ENCODE peak calls at places on chromosomes 4 and X, in six cellular contexts. T is fibroblast of villous mesenchyme, H is A549, N is pancreas, C is MCF 10A, Q is heart right ventricle. J is an unnamed sample.

GRCh38 chr4:90798948-90799347 is 671.8 kb downstream of the CCSER1 start:
- DNase-seq in N (no peak), T (no peak), Q (no peak), H (no peak), C (no peak), J (no peak)

GRCh38 chr4:80058740-80059139 is 14.3 kb downstream of the ANTXR2 start:
- DNase-seq in N (no peak), T (no peak), C (no peak), Q (no peak), H (no peak), J (peak)

GRCh38 chr4:8050555-8051206 is 107.9 kb downstream of the ABLIM2 start:
- DNase-seq in H (no peak), Q (peak), T (peak), N (peak), C (peak), J (no peak)

GRCh38 chr4:54099959-54100606 is at the start of gene GSX2:
- DNase-seq in N (no peak), C (no peak), H (no peak), Q (peak), T (no peak), J (no peak)

GRCh38 chr4:158840131-158840530 is 71.3 kb downstream of the FNIP2 start:
- DNase-seq in C (no peak), T (no peak), H (no peak), Q (no peak), N (no peak), J (no peak)

GRCh38 chrX:17670874-17671273 is 66.4 kb upstream of the SCML1 start:
- DNase-seq in Q (no peak), N (no peak), T (no peak), C (no peak), H (no peak), J (no peak)

GRCh38 chr4:1812720-1813119 is 19.6 kb downstream of the FGFR3 start:
- DNase-seq in T (no peak), N (peak), C (no peak), H (no peak), Q (no peak), J (no peak)

GRCh38 chr4:76011700-76012387 is 4.5 kb upstream of the CXCL9 start:
- DNase-seq in N (no peak), C (peak), Q (peak), T (peak), H (no peak), J (peak)

GRCh38 chr4:8168832-8169598 is 10.4 kb upstream of the ABLIM2 start:
- DNase-seq in T (no peak), Q (no peak), H (no peak), N (no peak), C (no peak), J (no peak)

GRCh38 chr4:148204171-148204570 is 238.0 kb downstream of the NR3C2 start:
- DNase-seq in H (no peak), C (no peak), N (no peak), T (no peak), Q (no peak), J (no peak)

GRCh38 chrX:96435636-96436035 is 249.0 kb upstream of the DIAPH2 start:
- DNase-seq in T (no peak), C (no peak), N (no peak), Q (no peak), H (no peak), J (no peak)

GRCh38 chrX:15301924-15302323 is 13.5 kb downstream of the ASB11 start:
- DNase-seq in T (peak), H (no peak), C (peak), Q (no peak), N (no peak), J (no peak)

GRCh38 chrX:15128838-15129237 is 141.0 kb downstream of the ASB9 start:
- DNase-seq in T (no peak), Q (no peak), C (no peak), N (no peak), H (no peak), J (no peak)

GRCh38 chr4:24722026-24722568 is 73.3 kb upstream of the SOD3 start:
- DNase-seq in Q (no peak), H (no peak), N (no peak), T (no peak), C (peak), J (no peak)

GRCh38 chr4:76894537-76894936 is 3.4 kb downstream of the SOWAHB start:
- DNase-seq in N (no peak), C (no peak), H (no peak), Q (no peak), T (no peak), J (peak)

GRCh38 chr4:116925900-116926457 is 159.4 kb downstream of the TRAM1L1 start:
- DNase-seq in T (no peak), H (no peak), Q (peak), N (peak), C (no peak), J (no peak)

GRCh38 chrX:65607070-65607742 is 60.2 kb upstream of the MSN start:
- DNase-seq in Q (no peak), H (no peak), N (no peak), C (peak), T (no peak), J (no peak)

GRCh38 chr4:139704915-139705485 is 39.4 kb downstream of the MGST2 start:
- DNase-seq in Q (no peak), C (peak), H (peak), T (no peak), N (no peak), J (no peak)

GRCh38 chr4:56728512-56728911 is 47.4 kb upstream of the HOPX start:
- DNase-seq in N (no peak), T (peak), Q (peak), C (peak), H (no peak), J (no peak)

GRCh38 chr4:46386570-46386969 is 3.4 kb downstream of the GABRA2 start:
- DNase-seq in T (peak), H (no peak), N (no peak), C (peak), Q (no peak), J (no peak)

GRCh38 chr4:46389301-46389761 is 597 bp downstream of the GABRA2 start:
- DNase-seq in T (peak), H (no peak), Q (no peak), N (peak), C (peak), J (peak)

GRCh38 chr4:46388860-46389259 is 1.1 kb downstream of the GABRA2 start:
- DNase-seq in T (peak), H (no peak), N (no peak), Q (no peak), C (peak), J (no peak)

GRCh38 chr4:46390353-46391058 is 578 bp upstream of the GABRA2 start:
- DNase-seq in T (no peak), Q (no peak), H (no peak), N (peak), C (peak), J (peak)

DNA sequence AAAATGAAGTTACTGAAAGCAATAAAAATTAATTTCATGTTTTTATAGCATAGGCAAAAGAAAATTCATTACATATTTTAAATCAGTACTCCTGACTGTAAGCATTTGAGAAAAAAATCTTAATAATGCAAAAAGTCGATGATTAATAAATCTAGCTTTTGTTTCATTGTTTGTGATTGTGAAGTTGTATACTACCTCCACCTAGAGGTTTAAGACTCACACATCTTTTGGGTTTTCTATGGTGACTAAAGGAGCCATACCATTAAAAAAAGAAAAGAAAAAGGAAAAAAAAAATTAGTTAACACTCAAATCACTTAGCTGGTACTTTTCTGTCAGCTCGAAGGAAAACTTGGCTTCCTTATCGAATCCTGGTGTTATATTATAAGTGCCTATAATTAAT is 2.0 kb downstream of the GABRA2 start:
- DNase-seq in C (peak), T (no peak), N (no peak), Q (no peak), H (no peak), J (no peak)
- TF ChIP-seq CTCF in C (no peak), T (no peak), N (no peak), Q (no peak), H (no peak), J (no peak)

GRCh38 chr4:26413595-26413994 is 76.7 kb downstream of the CCKAR start:
- DNase-seq in C (no peak), Q (no peak), N (no peak), H (no peak), T (no peak), J (no peak)
- TF ChIP-seq CTCF in C (no peak), Q (no peak), N (no peak), H (no peak), T (no peak), J (no peak)

DNA sequence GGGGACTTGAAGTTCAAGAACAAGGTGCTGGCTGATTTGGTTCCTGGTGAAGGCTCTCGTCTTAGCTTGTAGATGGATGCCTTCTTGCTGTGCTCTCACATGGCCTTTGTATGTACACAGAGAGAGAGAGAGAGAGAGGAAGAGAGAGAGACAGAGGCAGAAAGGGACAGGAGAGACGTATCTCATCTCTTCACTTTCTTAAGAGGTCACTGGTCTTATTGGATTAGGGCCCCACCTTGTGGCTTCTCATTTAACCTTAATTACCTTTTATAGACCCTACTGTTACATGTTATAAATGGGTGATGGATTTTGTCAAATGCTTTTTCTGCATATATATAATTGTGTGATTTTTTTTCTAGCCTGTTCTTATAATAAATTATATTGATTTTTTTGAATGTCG is 1444.2 kb downstream of the ADGRL3 start:
- DNase-seq in C (peak), Q (no peak), H (no peak), N (no peak), T (no peak), J (no peak)
- TF ChIP-seq CTCF in C (peak), Q (peak), H (no peak), N (no peak), T (no peak), J (no peak)

GRCh38 chr4:113908829-113909228 is 70.6 kb downstream of the ARSJ start:
- DNase-seq in Q (no peak), T (no peak), C (no peak), N (no peak), H (no peak), J (no peak)
- TF ChIP-seq CTCF in Q (no peak), T (no peak), C (no peak), N (no peak), H (no peak), J (no peak)

GRCh38 chrX:21708116-21708515 is 49.8 kb downstream of the SMPX start:
- DNase-seq in N (no peak), T (no peak), H (no peak), C (peak), Q (no peak), J (no peak)
- TF ChIP-seq CTCF in N (no peak), T (peak), H (no peak), C (no peak), Q (no peak), J (no peak)